ENCODE peak calls at places on chromosomes 6 and 20, in nine cellular contexts. One of them, this sample, is unnamed.

GRCh38 chr6:163413054-163413344 is 1.5 kb upstream of the QKI start:
- DNase-seq in PC-3: no peak
- DNase-seq in hepatocyte: no peak
- DNase-seq in K562: no peak
- DNase-seq in PC-9: no peak
- DNase-seq in A549: no peak
- DNase-seq in neural progenitor cell: no peak
- DNase-seq in astrocyte: no peak
- DNase-seq in left lung: no peak
- DNase-seq in this sample: no peak

GRCh38 chr6:118886641-118887040 is 7.3 kb upstream of the ASF1A start:
- DNase-seq in PC-3: no peak
- DNase-seq in hepatocyte: no peak
- DNase-seq in K562: no peak
- DNase-seq in PC-9: no peak
- DNase-seq in A549: no peak
- DNase-seq in neural progenitor cell: no peak
- DNase-seq in astrocyte: no peak
- DNase-seq in left lung: no peak
- DNase-seq in this sample: no peak

GRCh38 chr20:32506721-32507120 is 78.4 kb downstream of the NOL4L start:
- DNase-seq in PC-3: no peak
- DNase-seq in hepatocyte: no peak
- DNase-seq in K562: no peak
- DNase-seq in PC-9: no peak
- DNase-seq in A549: no peak
- DNase-seq in neural progenitor cell: no peak
- DNase-seq in astrocyte: no peak
- DNase-seq in left lung: peak; percentile 19
- DNase-seq in this sample: no peak

GRCh38 chr20:51756653-51757052 is 11.5 kb downstream of the ATP9A start:
- DNase-seq in PC-3: no peak
- DNase-seq in hepatocyte: no peak
- DNase-seq in K562: no peak
- DNase-seq in PC-9: no peak
- DNase-seq in A549: no peak
- DNase-seq in neural progenitor cell: no peak
- DNase-seq in astrocyte: no peak
- DNase-seq in left lung: no peak
- DNase-seq in this sample: no peak

GRCh38 chr6:24848461-24848860 is 49.7 kb upstream of the ARMH2 start:
- DNase-seq in PC-3: no peak
- DNase-seq in hepatocyte: no peak
- DNase-seq in K562: no peak
- DNase-seq in PC-9: no peak
- DNase-seq in A549: no peak
- DNase-seq in neural progenitor cell: no peak
- DNase-seq in astrocyte: no peak
- DNase-seq in left lung: no peak
- DNase-seq in this sample: no peak

GRCh38 chr6:118980063-118980462 is 45.1 kb upstream of the MCM9 start:
- DNase-seq in PC-3: no peak
- DNase-seq in hepatocyte: peak; percentile 59
- DNase-seq in K562: no peak
- DNase-seq in PC-9: no peak
- DNase-seq in A549: peak; percentile 1
- DNase-seq in neural progenitor cell: no peak
- DNase-seq in astrocyte: no peak
- DNase-seq in left lung: peak; percentile 36
- DNase-seq in this sample: no peak

GRCh38 chr20:23403721-23404120 is 17.6 kb downstream of the NAPB start:
- DNase-seq in PC-3: no peak
- DNase-seq in hepatocyte: peak; percentile 22
- DNase-seq in K562: no peak
- DNase-seq in PC-9: no peak
- DNase-seq in A549: no peak
- DNase-seq in neural progenitor cell: no peak
- DNase-seq in astrocyte: no peak
- DNase-seq in left lung: no peak
- DNase-seq in this sample: no peak

GRCh38 chr6:141677598-141678211 is 455.0 kb upstream of the GJE1 start:
- DNase-seq in PC-3: peak; percentile 63
- DNase-seq in hepatocyte: peak; percentile 63
- DNase-seq in K562: no peak
- DNase-seq in PC-9: no peak
- DNase-seq in A549: peak; percentile 30
- DNase-seq in neural progenitor cell: peak; percentile 56
- DNase-seq in astrocyte: peak; percentile 2
- DNase-seq in left lung: no peak
- DNase-seq in this sample: peak; percentile 13

GRCh38 chr20:48012401-48012974 is 227.2 kb upstream of the SULF2 start:
- DNase-seq in PC-3: peak; percentile 98
- DNase-seq in hepatocyte: peak; percentile 48
- DNase-seq in K562: peak; percentile 17
- DNase-seq in PC-9: peak; percentile 65
- DNase-seq in A549: peak; percentile 21
- DNase-seq in neural progenitor cell: no peak
- DNase-seq in astrocyte: peak; percentile 96
- DNase-seq in left lung: no peak
- DNase-seq in this sample: peak; percentile 82
- TF ChIP-seq CTCF in PC-3: peak; percentile 84
- TF ChIP-seq CTCF in hepatocyte: peak; percentile 13
- TF ChIP-seq CTCF in K562: no peak
- TF ChIP-seq CTCF in PC-9: peak; percentile 68
- TF ChIP-seq CTCF in A549: no peak
- TF ChIP-seq CTCF in neural progenitor cell: no peak
- TF ChIP-seq CTCF in astrocyte: peak; percentile 45
- TF ChIP-seq CTCF in left lung: no peak
- TF ChIP-seq CTCF in this sample: no peak

DNA sequence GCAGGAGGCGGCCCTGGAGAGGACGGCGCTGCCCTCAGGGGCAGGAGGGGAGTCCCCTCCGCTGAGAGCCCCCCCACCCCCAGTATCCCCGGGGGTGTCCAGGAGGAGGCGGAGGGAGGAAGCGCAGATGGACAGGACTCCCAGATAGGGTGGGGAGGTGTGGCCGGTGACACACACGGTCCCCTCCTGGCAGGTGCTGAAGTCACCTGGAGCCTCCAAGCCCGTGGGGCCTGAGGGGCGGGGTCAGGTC is 1.4 kb downstream of the STMN3 start:
- DNase-seq in PC-3: no peak
- DNase-seq in hepatocyte: no peak
- DNase-seq in K562: peak; percentile 63
- DNase-seq in PC-9: peak; percentile 16
- DNase-seq in A549: no peak
- DNase-seq in neural progenitor cell: no peak
- DNase-seq in astrocyte: no peak
- DNase-seq in left lung: no peak
- DNase-seq in this sample: no peak
- H3K27ac ChIP-seq in PC-3: no peak overlapping the region
- H3K27ac ChIP-seq in hepatocyte: no peak overlapping the region
- H3K27ac ChIP-seq in K562: no peak overlapping the region
- H3K27ac ChIP-seq in PC-9: no peak overlapping the region
- H3K27ac ChIP-seq in A549: no peak overlapping the region
- H3K27ac ChIP-seq in neural progenitor cell: no peak overlapping the region
- H3K27ac ChIP-seq in astrocyte: no peak overlapping the region
- H3K27ac ChIP-seq in left lung: no peak overlapping the region
- H3K27ac ChIP-seq in this sample: peak overlapping the region; percentile 89

DNA sequence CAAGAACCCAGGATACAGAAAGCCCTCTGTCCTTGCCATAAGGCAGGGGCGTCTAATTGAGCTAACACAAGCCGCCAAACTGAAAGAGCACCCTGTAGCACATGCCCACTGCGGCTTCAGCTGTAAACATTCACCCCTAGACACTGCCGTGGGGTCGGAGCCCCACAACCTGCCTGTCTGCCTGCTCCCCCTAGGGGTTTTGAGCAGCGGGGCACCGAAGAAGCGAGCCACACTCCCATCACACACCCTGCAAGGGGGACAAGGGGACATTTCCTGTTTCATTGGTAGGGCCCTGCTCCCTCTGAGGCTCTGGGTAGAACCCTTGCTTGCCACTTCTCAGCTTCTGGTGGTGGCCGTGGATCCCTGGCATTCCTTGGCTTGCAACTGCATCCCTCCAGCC is 45.2 kb upstream of the BCLAF1 start:
- DNase-seq in PC-3: no peak
- DNase-seq in hepatocyte: no peak
- DNase-seq in K562: no peak
- DNase-seq in PC-9: no peak
- DNase-seq in A549: no peak
- DNase-seq in neural progenitor cell: peak; percentile 31
- DNase-seq in astrocyte: no peak
- DNase-seq in left lung: no peak
- DNase-seq in this sample: no peak
- TF ChIP-seq CTCF in PC-3: peak; percentile 25
- TF ChIP-seq CTCF in hepatocyte: no peak
- TF ChIP-seq CTCF in K562: peak; percentile 53
- TF ChIP-seq CTCF in PC-9: peak; percentile 34
- TF ChIP-seq CTCF in A549: no peak
- TF ChIP-seq CTCF in neural progenitor cell: peak; percentile 52
- TF ChIP-seq CTCF in astrocyte: no peak
- TF ChIP-seq CTCF in left lung: no peak
- TF ChIP-seq CTCF in this sample: no peak

DNA sequence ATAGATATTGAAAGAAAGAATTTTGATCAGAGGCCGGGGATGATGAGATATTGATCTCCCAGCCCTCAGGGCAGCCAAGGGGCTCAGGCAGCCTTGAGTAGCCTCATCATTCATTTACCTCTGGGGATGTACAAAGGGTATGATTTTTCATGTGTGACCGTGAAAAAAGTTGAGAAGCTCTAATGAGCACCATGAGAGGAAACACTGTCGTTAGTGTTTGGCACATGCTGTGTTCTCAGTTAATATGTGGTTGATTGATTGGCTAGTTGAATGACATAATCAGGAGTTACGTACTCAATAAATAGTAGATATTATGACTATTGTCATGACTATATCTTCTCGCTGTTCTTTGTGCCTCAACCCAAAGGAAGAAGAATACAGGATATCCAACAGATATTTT is 12.1 kb upstream of the STK38 start:
- DNase-seq in PC-3: no peak
- DNase-seq in hepatocyte: no peak
- DNase-seq in K562: no peak
- DNase-seq in PC-9: no peak
- DNase-seq in A549: no peak
- DNase-seq in neural progenitor cell: no peak
- DNase-seq in astrocyte: no peak
- DNase-seq in left lung: no peak
- DNase-seq in this sample: no peak
- H3K27ac ChIP-seq in PC-3: no peak overlapping the region
- H3K27ac ChIP-seq in hepatocyte: no peak overlapping the region
- H3K27ac ChIP-seq in K562: no peak overlapping the region
- H3K27ac ChIP-seq in PC-9: no peak overlapping the region
- H3K27ac ChIP-seq in A549: no peak overlapping the region
- H3K27ac ChIP-seq in neural progenitor cell: no peak overlapping the region
- H3K27ac ChIP-seq in astrocyte: no peak overlapping the region
- H3K27ac ChIP-seq in left lung: no peak overlapping the region
- H3K27ac ChIP-seq in this sample: no peak overlapping the region

This sample was measured in RWPE1.